ENCODE peak calls at places on chromosome 9, in seven cellular contexts. F is HCT116, C is colonic mucosa, V is left ventricle myocardium inferior, J is tibial artery, I is endodermal cell, T is transverse colon. W is an unnamed sample.
A peak's percentile ranks its signal among the peaks of the same experiment; 100 is the strongest.

GRCh38 chr9:121744002-121744686 is 92.7 kb downstream of the DAB2IP start:
- DNase-seq in F (no peak), C (peak; percentile 80), V (peak; percentile 65), J (peak; percentile 71), I (peak; percentile 88), T (peak; percentile 75), W (no peak)

GRCh38 chr9:14945351-14945750 is 35.1 kb upstream of the FREM1 start:
- DNase-seq in F (no peak), C (no peak), V (no peak), J (no peak), I (no peak), T (no peak), W (no peak)

GRCh38 chr9:85723220-85723619 is 18.5 kb downstream of the AGTPBP1 start:
- DNase-seq in F (no peak), C (peak; percentile 32), V (peak; percentile 22), J (no peak), I (peak; percentile 93), T (no peak), W (no peak)

GRCh38 chr9:109297899-109298298 is 23.0 kb downstream of the EPB41L4B start:
- DNase-seq in F (no peak), C (no peak), V (no peak), J (no peak), I (no peak), T (no peak), W (no peak)

GRCh38 chr9:94974154-94974860 is 247.8 kb downstream of the AOPEP start:
- DNase-seq in F (no peak), C (no peak), V (no peak), J (no peak), I (no peak), T (no peak), W (no peak)

GRCh38 chr9:21002040-21002439 is 29.4 kb downstream of the HACD4 start:
- DNase-seq in F (no peak), C (no peak), V (no peak), J (no peak), I (no peak), T (no peak), W (no peak)

GRCh38 chr9:23768861-23769260 is 57.2 kb downstream of the ELAVL2 start:
- DNase-seq in F (no peak), C (no peak), V (no peak), J (no peak), I (no peak), T (no peak), W (no peak)

GRCh38 chr9:134689320-134690181 is 47.9 kb downstream of the COL5A1 start:
- DNase-seq in F (peak; percentile 29), C (peak; percentile 61), V (peak; percentile 70), J (peak; percentile 82), I (peak; percentile 93), T (peak; percentile 68), W (peak; percentile 77)

GRCh38 chr9:109652971-109653370 is 127.0 kb upstream of the PALM2AKAP2 start:
- DNase-seq in F (no peak), C (no peak), V (no peak), J (no peak), I (peak; percentile 59), T (no peak), W (no peak)

GRCh38 chr9:14438232-14438966 is 124.5 kb upstream of the NFIB start:
- DNase-seq in F (no peak), C (no peak), V (no peak), J (no peak), I (no peak), T (no peak), W (no peak)

GRCh38 chr9:130936285-130937117 is 2.5 kb downstream of the FIBCD1 start:
- DNase-seq in F (no peak), C (peak; percentile 44), V (no peak), J (peak; percentile 30), I (peak; percentile 90), T (peak; percentile 18), W (no peak)

GRCh38 chr9:73050887-73051550 is 98.2 kb upstream of the ALDH1A1 start:
- DNase-seq in F (peak; percentile 7), C (no peak), V (peak; percentile 16), J (no peak), I (peak; percentile 78), T (no peak), W (no peak)

GRCh38 chr9:87119328-87119881 is 172.1 kb upstream of the GAS1 start:
- DNase-seq in F (no peak), C (no peak), V (peak; percentile 37), J (no peak), I (no peak), T (peak; percentile 17), W (no peak)

GRCh38 chr9:84490206-84490605 is 149.6 kb upstream of the SLC28A3 start:
- DNase-seq in F (no peak), C (no peak), V (no peak), J (no peak), I (no peak), T (no peak), W (no peak)

GRCh38 chr9:133041958-133042357 is 11.2 kb downstream of the GTF3C5 start:
- DNase-seq in F (no peak), C (no peak), V (no peak), J (no peak), I (no peak), T (no peak), W (no peak)

GRCh38 chr9:107472581-107473335 is 16.8 kb downstream of the KLF4 start:
- DNase-seq in F (no peak), C (no peak), V (no peak), J (no peak), I (no peak), T (no peak), W (no peak)

GRCh38 chr9:109974143-109974917 is 194.3 kb downstream of the PALM2AKAP2 start:
- DNase-seq in F (no peak), C (no peak), V (peak; percentile 21), J (peak; percentile 34), I (peak; percentile 19), T (peak; percentile 51), W (no peak)

GRCh38 chr9:15492485-15493150 is 18.2 kb downstream of the PSIP1 start:
- DNase-seq in F (no peak), C (no peak), V (no peak), J (no peak), I (no peak), T (no peak), W (no peak)

GRCh38 chr9:130498298-130498917 is 53.6 kb downstream of the ASS1 start:
- DNase-seq in F (no peak), C (no peak), V (no peak), J (no peak), I (peak; percentile 61), T (no peak), W (no peak)

GRCh38 chr9:117359910-117360309 is 54.9 kb downstream of the ASTN2 start:
- DNase-seq in F (no peak), C (no peak), V (no peak), J (no peak), I (no peak), T (no peak), W (no peak)

GRCh38 chr9:112242147-112242804 is 67.2 kb upstream of the SUSD1 start:
- DNase-seq in F (no peak), C (no peak), V (no peak), J (no peak), I (no peak), T (no peak), W (no peak)

GRCh38 chr9:90124961-90125360 is 517.7 kb downstream of the DIRAS2 start:
- DNase-seq in F (no peak), C (no peak), V (no peak), J (no peak), I (no peak), T (no peak), W (no peak)

GRCh38 chr9:15738011-15738410 is 185.2 kb downstream of the CCDC171 start:
- DNase-seq in F (no peak), C (no peak), V (no peak), J (no peak), I (no peak), T (no peak), W (no peak)

GRCh38 chr9:135502168-135502872 is 1.8 kb downstream of the MRPS2 start:
- DNase-seq in F (no peak), C (no peak), V (no peak), J (no peak), I (no peak), T (no peak), W (no peak)

GRCh38 chr9:105242062-105242461 is 2.4 kb upstream of the SLC44A1 start:
- DNase-seq in F (no peak), C (no peak), V (no peak), J (no peak), I (no peak), T (no peak), W (no peak)

DNA sequence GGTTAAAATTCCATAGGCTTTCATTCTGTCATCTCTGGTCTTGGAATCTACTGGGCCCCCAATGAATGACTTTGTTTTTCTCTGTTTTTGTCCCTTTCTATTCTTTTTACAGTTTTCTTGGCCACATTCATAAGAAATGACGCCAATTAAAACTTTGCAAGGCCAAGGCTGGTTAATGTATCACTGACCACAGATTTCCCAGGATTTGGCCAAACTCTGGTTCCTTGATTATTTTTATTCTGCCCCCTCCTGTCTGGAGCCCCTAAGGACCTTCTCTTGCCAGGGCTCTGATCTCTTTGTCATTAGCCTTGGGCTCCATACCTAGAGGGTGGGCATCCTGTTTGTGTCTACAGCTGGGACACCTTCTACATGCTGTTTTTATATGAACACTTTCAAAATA is 388.9 kb upstream of the PAPPA start:
- DNase-seq in F (no peak), C (no peak), V (no peak), J (no peak), I (no peak), T (no peak), W (no peak)
- H3K36me3 ChIP-seq in F (no peaks in the 10 kb centered on the region), C (no peaks in the 10 kb centered on the region), V (no peaks in the 10 kb centered on the region), J (no peaks in the 10 kb centered on the region), I (no peaks in the 10 kb centered on the region), T (no peaks in the 10 kb centered on the region), W (no peaks in the 10 kb centered on the region)

GRCh38 chr9:35756743-35757526 is 2.9 kb upstream of the MSMP start:
- DNase-seq in F (peak; percentile 38), C (peak; percentile 78), V (peak; percentile 72), J (no peak), I (peak; percentile 88), T (peak; percentile 79), W (peak; percentile 67)
- TF ChIP-seq CTCF in F (no peak), C (no peak), V (peak; percentile 22), J (no peak), I (peak; percentile 33), T (no peak), W (peak; percentile 0)

GRCh38 chr9:35116898-35117551 is 1.4 kb upstream of the ATOSB start:
- DNase-seq in F (peak; percentile 86), C (peak; percentile 95), V (peak; percentile 88), J (peak; percentile 96), I (peak; percentile 97), T (peak; percentile 92), W (peak; percentile 88)
- H3K4me3 ChIP-seq in F (peak overlapping the region; percentile 68), C (peak overlapping the region; percentile 38), V (peak overlapping the region; percentile 74), J (peak overlapping the region; percentile 59), I (peak overlapping the region; percentile 87), T (no peak overlapping the region), W (peak overlapping the region; percentile 45)

DNA sequence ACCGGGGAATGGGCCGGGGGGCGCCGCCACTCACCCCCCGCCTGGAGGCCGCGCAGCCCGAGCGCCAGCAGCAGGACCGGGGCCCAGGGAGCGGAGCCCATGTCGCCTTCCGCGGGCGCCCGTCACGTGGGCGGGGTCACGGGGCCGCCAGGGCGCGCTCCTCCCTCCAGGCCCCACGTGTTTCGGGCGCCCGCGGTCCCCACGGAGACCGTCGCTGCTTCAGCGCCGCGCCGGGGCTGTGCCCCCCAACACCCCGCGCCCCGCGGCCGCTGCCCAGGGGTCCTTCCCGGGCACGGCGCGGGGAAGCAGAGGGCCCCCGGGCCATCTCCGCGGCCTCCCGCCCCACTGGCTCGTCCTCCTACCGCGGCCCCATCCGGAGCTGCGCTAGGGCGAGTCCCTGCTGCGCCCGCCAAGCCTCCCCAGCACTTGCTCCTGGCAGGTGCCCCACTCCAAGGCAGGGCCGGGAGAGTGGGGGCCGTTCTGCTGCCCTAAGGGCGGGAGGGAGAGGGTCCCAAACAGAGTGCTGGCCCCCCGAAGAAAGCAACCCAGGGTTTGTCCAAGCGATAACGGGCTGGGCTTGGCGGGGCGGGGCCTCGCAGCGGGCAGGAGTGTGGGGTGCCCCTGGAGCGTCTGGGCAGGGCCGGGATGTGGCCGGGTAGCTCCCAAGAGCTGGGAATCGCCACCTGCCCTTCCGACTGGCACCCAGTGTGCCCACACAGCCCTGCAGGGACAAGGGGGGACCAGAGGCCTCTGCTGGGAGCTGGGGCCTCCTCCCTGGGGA is at the start of gene DPP7:
- DNase-seq in F (no peak), C (peak; percentile 78), V (peak; percentile 82), J (peak; percentile 61), I (peak; percentile 68), T (peak; percentile 80), W (peak; percentile 55)
- H3K36me3 ChIP-seq in F (peaks cover 8% of the 10 kb centered on the region), C (no peaks in the 10 kb centered on the region), V (peaks cover 27% of the 10 kb centered on the region), J (no peaks in the 10 kb centered on the region), I (no peaks in the 10 kb centered on the region), T (no peaks in the 10 kb centered on the region), W (no peaks in the 10 kb centered on the region)

W was measured in uterus.